ENCODE peak calls at places on chromosome 7, in nine cellular contexts. One of them, this sample, is unnamed.
A peak's percentile ranks its signal among the peaks of the same experiment; 100 is the strongest.

GRCh38 chr7:95861041-95861440 is 88.7 kb downstream of the DYNC1I1 start:
- DNase-seq in uterus: no peak
- DNase-seq in GM23248: peak; percentile 47
- DNase-seq in ascending aorta: no peak
- DNase-seq in dorsolateral prefrontal cortex: no peak
- DNase-seq in PC-3: peak; percentile 9
- DNase-seq in fibroblast of lung: no peak
- DNase-seq in prostate gland: no peak
- DNase-seq in heart left ventricle: no peak
- DNase-seq in this sample: no peak

GRCh38 chr7:106865130-106866115 is at the start of gene PIK3CG:
- DNase-seq in uterus: no peak
- DNase-seq in GM23248: no peak
- DNase-seq in ascending aorta: no peak
- DNase-seq in dorsolateral prefrontal cortex: no peak
- DNase-seq in PC-3: no peak
- DNase-seq in fibroblast of lung: no peak
- DNase-seq in prostate gland: no peak
- DNase-seq in heart left ventricle: no peak
- DNase-seq in this sample: peak; percentile 70

GRCh38 chr7:155392726-155393570 is 65.0 kb upstream of the EN2 start:
- DNase-seq in uterus: no peak
- DNase-seq in GM23248: peak; percentile 17
- DNase-seq in ascending aorta: no peak
- DNase-seq in dorsolateral prefrontal cortex: no peak
- DNase-seq in PC-3: peak; percentile 47
- DNase-seq in fibroblast of lung: no peak
- DNase-seq in prostate gland: no peak
- DNase-seq in heart left ventricle: no peak
- DNase-seq in this sample: no peak

GRCh38 chr7:27171636-27172387 is 2.3 kb downstream of the HOXA10 start:
- DNase-seq in uterus: peak; percentile 35
- DNase-seq in GM23248: peak; percentile 71
- DNase-seq in ascending aorta: no peak
- DNase-seq in dorsolateral prefrontal cortex: no peak
- DNase-seq in PC-3: no peak
- DNase-seq in fibroblast of lung: no peak
- DNase-seq in prostate gland: no peak
- DNase-seq in heart left ventricle: no peak
- DNase-seq in this sample: no peak

GRCh38 chr7:40763319-40764287 is 628.8 kb downstream of the SUGCT start:
- DNase-seq in uterus: no peak
- DNase-seq in GM23248: peak; percentile 49
- DNase-seq in ascending aorta: no peak
- DNase-seq in dorsolateral prefrontal cortex: no peak
- DNase-seq in PC-3: peak; percentile 33
- DNase-seq in fibroblast of lung: peak; percentile 82
- DNase-seq in prostate gland: no peak
- DNase-seq in heart left ventricle: no peak
- DNase-seq in this sample: no peak

GRCh38 chr7:74025146-74025545 is 2.8 kb upstream of the ELN start:
- DNase-seq in uterus: no peak
- DNase-seq in GM23248: no peak
- DNase-seq in ascending aorta: no peak
- DNase-seq in dorsolateral prefrontal cortex: no peak
- DNase-seq in PC-3: no peak
- DNase-seq in fibroblast of lung: no peak
- DNase-seq in prostate gland: no peak
- DNase-seq in heart left ventricle: no peak
- DNase-seq in this sample: no peak

GRCh38 chr7:112573302-112574039 is 92.7 kb downstream of the LSMEM1 start:
- DNase-seq in uterus: no peak
- DNase-seq in GM23248: peak; percentile 29
- DNase-seq in ascending aorta: no peak
- DNase-seq in dorsolateral prefrontal cortex: no peak
- DNase-seq in PC-3: peak; percentile 25
- DNase-seq in fibroblast of lung: no peak
- DNase-seq in prostate gland: no peak
- DNase-seq in heart left ventricle: no peak
- DNase-seq in this sample: no peak

GRCh38 chr7:107981466-107981865 is 21.5 kb downstream of the LAMB1 start:
- DNase-seq in uterus: no peak
- DNase-seq in GM23248: no peak
- DNase-seq in ascending aorta: no peak
- DNase-seq in dorsolateral prefrontal cortex: no peak
- DNase-seq in PC-3: no peak
- DNase-seq in fibroblast of lung: no peak
- DNase-seq in prostate gland: no peak
- DNase-seq in heart left ventricle: no peak
- DNase-seq in this sample: no peak

GRCh38 chr7:130114776-130115175 is 44.4 kb downstream of the KLHDC10 start:
- DNase-seq in uterus: no peak
- DNase-seq in GM23248: no peak
- DNase-seq in ascending aorta: no peak
- DNase-seq in dorsolateral prefrontal cortex: no peak
- DNase-seq in PC-3: peak; percentile 71
- DNase-seq in fibroblast of lung: no peak
- DNase-seq in prostate gland: no peak
- DNase-seq in heart left ventricle: no peak
- DNase-seq in this sample: no peak

GRCh38 chr7:26667514-26668133 is 196.8 kb downstream of the SKAP2 start:
- DNase-seq in uterus: peak; percentile 71
- DNase-seq in GM23248: peak; percentile 94
- DNase-seq in ascending aorta: no peak
- DNase-seq in dorsolateral prefrontal cortex: peak; percentile 69
- DNase-seq in PC-3: peak; percentile 94
- DNase-seq in fibroblast of lung: peak; percentile 94
- DNase-seq in prostate gland: peak; percentile 75
- DNase-seq in heart left ventricle: peak; percentile 45
- DNase-seq in this sample: no peak

GRCh38 chr7:118502235-118502634 is 277.7 kb downstream of the ANKRD7 start:
- DNase-seq in uterus: no peak
- DNase-seq in GM23248: no peak
- DNase-seq in ascending aorta: no peak
- DNase-seq in dorsolateral prefrontal cortex: no peak
- DNase-seq in PC-3: no peak
- DNase-seq in fibroblast of lung: no peak
- DNase-seq in prostate gland: no peak
- DNase-seq in heart left ventricle: no peak
- DNase-seq in this sample: no peak

DNA sequence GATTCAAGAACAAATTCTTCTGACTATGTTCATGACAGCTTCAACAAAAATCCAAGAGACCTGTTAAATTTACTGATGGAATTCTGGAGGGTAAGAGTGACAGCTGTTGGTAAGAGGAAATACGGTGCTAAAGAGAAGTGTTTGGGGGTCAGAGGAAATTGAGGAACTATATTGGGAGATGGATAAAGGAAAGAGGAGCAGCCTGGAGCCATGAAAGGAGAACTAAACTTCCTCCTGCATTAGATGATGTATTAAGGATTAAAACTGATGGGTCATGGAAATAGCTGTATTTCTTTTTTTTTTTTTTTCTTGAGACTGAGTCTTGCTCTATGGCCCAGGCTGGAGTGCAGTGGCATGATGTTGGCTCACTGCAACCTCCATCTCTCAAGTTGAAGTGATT is 95.3 kb downstream of the HERPUD2 start:
- DNase-seq in uterus: no peak
- DNase-seq in GM23248: no peak
- DNase-seq in ascending aorta: no peak
- DNase-seq in dorsolateral prefrontal cortex: no peak
- DNase-seq in PC-3: no peak
- DNase-seq in fibroblast of lung: no peak
- DNase-seq in prostate gland: no peak
- DNase-seq in heart left ventricle: no peak
- DNase-seq in this sample: no peak
- H3K4me3 ChIP-seq in uterus: no peak overlapping the region
- H3K4me3 ChIP-seq in GM23248: no peak overlapping the region
- H3K4me3 ChIP-seq in ascending aorta: no peak overlapping the region
- H3K4me3 ChIP-seq in dorsolateral prefrontal cortex: no peak overlapping the region
- H3K4me3 ChIP-seq in PC-3: no peak overlapping the region
- H3K4me3 ChIP-seq in fibroblast of lung: no peak overlapping the region
- H3K4me3 ChIP-seq in prostate gland: no peak overlapping the region
- H3K4me3 ChIP-seq in heart left ventricle: no peak overlapping the region
- H3K4me3 ChIP-seq in this sample: no peak overlapping the region

GRCh38 chr7:101300465-101301376 is 20.9 kb downstream of the IFT22 start:
- DNase-seq in uterus: no peak
- DNase-seq in GM23248: no peak
- DNase-seq in ascending aorta: no peak
- DNase-seq in dorsolateral prefrontal cortex: no peak
- DNase-seq in PC-3: no peak
- DNase-seq in fibroblast of lung: no peak
- DNase-seq in prostate gland: no peak
- DNase-seq in heart left ventricle: no peak
- DNase-seq in this sample: no peak

GRCh38 chr7:101303102-101303701 is 18.4 kb downstream of the IFT22 start:
- DNase-seq in uterus: no peak
- DNase-seq in GM23248: peak; percentile 19
- DNase-seq in ascending aorta: no peak
- DNase-seq in dorsolateral prefrontal cortex: no peak
- DNase-seq in PC-3: no peak
- DNase-seq in fibroblast of lung: no peak
- DNase-seq in prostate gland: no peak
- DNase-seq in heart left ventricle: no peak
- DNase-seq in this sample: no peak

GRCh38 chr7:101294832-101295121 is 26.8 kb downstream of the IFT22 start:
- DNase-seq in uterus: no peak
- DNase-seq in GM23248: no peak
- DNase-seq in ascending aorta: no peak
- DNase-seq in dorsolateral prefrontal cortex: no peak
- DNase-seq in PC-3: no peak
- DNase-seq in fibroblast of lung: no peak
- DNase-seq in prostate gland: no peak
- DNase-seq in heart left ventricle: no peak
- DNase-seq in this sample: no peak

GRCh38 chr7:101302641-101303101 is 18.9 kb downstream of the IFT22 start:
- DNase-seq in uterus: no peak
- DNase-seq in GM23248: no peak
- DNase-seq in ascending aorta: no peak
- DNase-seq in dorsolateral prefrontal cortex: no peak
- DNase-seq in PC-3: no peak
- DNase-seq in fibroblast of lung: no peak
- DNase-seq in prostate gland: no peak
- DNase-seq in heart left ventricle: no peak
- DNase-seq in this sample: no peak

DNA sequence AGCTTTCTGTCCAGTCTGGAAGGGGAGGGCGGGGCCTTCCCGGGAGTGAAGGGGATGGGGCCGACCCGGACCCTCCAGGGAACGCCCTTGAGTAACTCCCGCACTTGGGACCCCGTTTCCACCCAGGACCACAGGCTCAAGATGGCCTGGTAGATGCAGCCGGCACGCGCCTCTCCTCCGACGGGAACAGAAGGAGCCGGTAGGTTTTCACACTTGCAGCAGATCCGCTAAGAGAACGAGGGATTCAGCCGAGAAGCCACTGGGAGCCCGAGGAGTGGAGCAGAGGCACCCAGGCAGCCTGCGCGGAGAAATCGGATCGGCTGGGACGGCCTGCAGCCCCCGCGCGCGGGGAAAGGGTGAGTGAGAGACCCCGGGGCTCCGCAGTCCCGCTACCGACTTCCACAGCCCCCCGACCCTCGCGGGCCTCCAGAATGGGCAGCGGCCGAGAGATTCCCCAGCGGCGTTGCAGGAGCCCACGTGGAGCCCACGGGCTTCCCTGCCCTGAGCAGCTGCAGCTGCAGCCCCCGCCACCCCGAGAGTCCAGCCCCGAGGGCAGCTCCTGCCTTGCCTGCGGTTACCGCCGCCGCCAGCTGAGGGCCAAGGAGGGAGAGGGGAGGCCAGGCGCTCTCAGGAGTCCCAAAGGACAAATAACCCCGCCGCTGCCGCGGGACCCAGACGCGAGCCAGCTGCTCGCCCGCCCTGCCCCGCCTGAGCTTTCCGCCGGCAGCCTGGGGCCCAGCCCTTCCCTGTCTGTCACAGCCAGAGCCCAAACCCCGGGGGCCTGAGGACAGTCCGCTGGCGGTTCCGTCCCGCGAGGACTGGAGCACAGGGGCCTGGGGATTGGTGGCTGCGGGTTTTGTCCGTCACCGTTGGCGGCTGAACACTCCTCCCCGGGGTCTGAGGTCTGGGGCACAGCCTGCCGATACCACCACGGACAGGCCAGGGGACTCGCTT is 21.8 kb downstream of the IFT22 start:
- DNase-seq in uterus: no peak
- DNase-seq in GM23248: no peak
- DNase-seq in ascending aorta: no peak
- DNase-seq in dorsolateral prefrontal cortex: no peak
- DNase-seq in PC-3: no peak
- DNase-seq in fibroblast of lung: no peak
- DNase-seq in prostate gland: no peak
- DNase-seq in heart left ventricle: no peak
- DNase-seq in this sample: no peak
- H3K27me3 ChIP-seq in uterus: peaks cover 68% of the 10 kb centered on the region
- H3K27me3 ChIP-seq in GM23248: peaks cover 76% of the 10 kb centered on the region
- H3K27me3 ChIP-seq in ascending aorta: peaks cover 22% of the 10 kb centered on the region
- H3K27me3 ChIP-seq in dorsolateral prefrontal cortex: peaks cover 98% of the 10 kb centered on the region
- H3K27me3 ChIP-seq in PC-3: no peaks in the 10 kb centered on the region
- H3K27me3 ChIP-seq in fibroblast of lung: peaks cover 45% of the 10 kb centered on the region
- H3K27me3 ChIP-seq in prostate gland: peaks cover 10% of the 10 kb centered on the region
- H3K27me3 ChIP-seq in heart left ventricle: peaks cover 98% of the 10 kb centered on the region
- H3K27me3 ChIP-seq in this sample: peaks cover 14% of the 10 kb centered on the region

DNA sequence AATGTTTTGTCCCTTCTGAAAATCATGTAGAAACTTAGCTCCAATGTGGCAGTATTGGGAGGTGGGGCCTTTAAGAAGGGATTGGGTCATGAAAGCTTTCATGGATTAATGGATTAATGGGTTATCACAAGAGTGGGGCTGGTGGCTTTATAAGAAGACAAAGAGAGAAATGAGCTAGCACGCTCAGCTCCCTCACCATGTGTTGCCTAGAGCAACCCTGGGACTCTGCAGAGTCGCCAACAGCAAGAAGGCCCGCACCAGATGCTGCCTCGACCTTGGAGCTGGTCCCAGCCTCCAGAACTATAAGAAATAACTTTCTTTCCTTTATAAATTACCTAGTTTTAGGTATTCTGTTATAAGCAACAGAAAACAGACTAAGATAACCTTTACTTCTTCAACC is 74.9 kb upstream of the HECW1 start:
- DNase-seq in uterus: no peak
- DNase-seq in GM23248: peak; percentile 40
- DNase-seq in ascending aorta: no peak
- DNase-seq in dorsolateral prefrontal cortex: no peak
- DNase-seq in PC-3: no peak
- DNase-seq in fibroblast of lung: no peak
- DNase-seq in prostate gland: no peak
- DNase-seq in heart left ventricle: no peak
- DNase-seq in this sample: no peak
- H3K27ac ChIP-seq in uterus: no peak overlapping the region
- H3K27ac ChIP-seq in GM23248: peak overlapping the region; percentile 81
- H3K27ac ChIP-seq in ascending aorta: no peak overlapping the region
- H3K27ac ChIP-seq in dorsolateral prefrontal cortex: no peak overlapping the region
- H3K27ac ChIP-seq in PC-3: no peak overlapping the region
- H3K27ac ChIP-seq in fibroblast of lung: no peak overlapping the region
- H3K27ac ChIP-seq in prostate gland: no peak overlapping the region
- H3K27ac ChIP-seq in heart left ventricle: no peak overlapping the region
- H3K27ac ChIP-seq in this sample: no peak overlapping the region

GRCh38 chr7:909358-910329 is 33.3 kb downstream of the GET4 start:
- DNase-seq in uterus: no peak
- DNase-seq in GM23248: peak; percentile 63
- DNase-seq in ascending aorta: peak; percentile 44
- DNase-seq in dorsolateral prefrontal cortex: peak; percentile 65
- DNase-seq in PC-3: peak; percentile 23
- DNase-seq in fibroblast of lung: peak; percentile 39
- DNase-seq in prostate gland: no peak
- DNase-seq in heart left ventricle: peak; percentile 86
- DNase-seq in this sample: no peak
- H3K4me3 ChIP-seq in uterus: no peak overlapping the region
- H3K4me3 ChIP-seq in GM23248: peak overlapping the region; percentile 12
- H3K4me3 ChIP-seq in ascending aorta: peak overlapping the region; percentile 17
- H3K4me3 ChIP-seq in dorsolateral prefrontal cortex: peak overlapping the region; percentile 40
- H3K4me3 ChIP-seq in PC-3: peak overlapping the region; percentile 58
- H3K4me3 ChIP-seq in fibroblast of lung: no peak overlapping the region
- H3K4me3 ChIP-seq in prostate gland: peak overlapping the region; percentile 26
- H3K4me3 ChIP-seq in heart left ventricle: peak overlapping the region; percentile 40
- H3K4me3 ChIP-seq in this sample: peak overlapping the region; percentile 9

GRCh38 chr7:103988468-103989199 is 824 bp downstream of the RELN start:
- DNase-seq in uterus: no peak
- DNase-seq in GM23248: peak; percentile 14
- DNase-seq in ascending aorta: no peak
- DNase-seq in dorsolateral prefrontal cortex: no peak
- DNase-seq in PC-3: no peak
- DNase-seq in fibroblast of lung: peak; percentile 4
- DNase-seq in prostate gland: no peak
- DNase-seq in heart left ventricle: no peak
- DNase-seq in this sample: no peak
- H3K27me3 ChIP-seq in uterus: peaks cover 23% of the 10 kb centered on the region
- H3K27me3 ChIP-seq in GM23248: peaks cover 50% of the 10 kb centered on the region
- H3K27me3 ChIP-seq in ascending aorta: no peaks in the 10 kb centered on the region
- H3K27me3 ChIP-seq in dorsolateral prefrontal cortex: peaks cover 50% of the 10 kb centered on the region
- H3K27me3 ChIP-seq in PC-3: peaks cover 47% of the 10 kb centered on the region
- H3K27me3 ChIP-seq in fibroblast of lung: peaks cover 14% of the 10 kb centered on the region
- H3K27me3 ChIP-seq in prostate gland: peaks cover 3% of the 10 kb centered on the region
- H3K27me3 ChIP-seq in heart left ventricle: peaks cover 70% of the 10 kb centered on the region
- H3K27me3 ChIP-seq in this sample: no peaks in the 10 kb centered on the region

This sample was measured in naive thymus-derived CD4-positive, alpha-beta T cell.